ENCODE peak calls at places on chromosomes 3 and 15, in seven cellular contexts. One of them, this sample, is unnamed.

GRCh38 chr3:119098620-119099222 is 47.2 kb upstream of the TEX55 start:
- DNase-seq in suprapubic skin: no peak
- DNase-seq in breast epithelium: no peak
- DNase-seq in thyroid gland: no peak
- DNase-seq in body of pancreas: peak; percentile 25
- DNase-seq in stomach: no peak
- DNase-seq in endothelial cell of umbilical vein: peak; percentile 40
- DNase-seq in this sample: no peak

GRCh38 chr15:78638658-78639314 is 2.2 kb downstream of the CHRNB4 start:
- DNase-seq in stomach: peak; percentile 46
- DNase-seq in thyroid gland: peak; percentile 56
- DNase-seq in breast epithelium: no peak
- DNase-seq in endothelial cell of umbilical vein: peak; percentile 35
- DNase-seq in suprapubic skin: no peak
- DNase-seq in body of pancreas: peak; percentile 63
- DNase-seq in this sample: peak; percentile 16

GRCh38 chr3:88628901-88629300 is 478.5 kb upstream of the EPHA3 start:
- DNase-seq in thyroid gland: peak; percentile 63
- DNase-seq in body of pancreas: no peak
- DNase-seq in endothelial cell of umbilical vein: no peak
- DNase-seq in stomach: no peak
- DNase-seq in breast epithelium: no peak
- DNase-seq in suprapubic skin: no peak
- DNase-seq in this sample: no peak

GRCh38 chr3:123595396-123595795 is 10.5 kb upstream of the HACD2 start:
- DNase-seq in thyroid gland: no peak
- DNase-seq in body of pancreas: no peak
- DNase-seq in suprapubic skin: no peak
- DNase-seq in endothelial cell of umbilical vein: peak; percentile 21
- DNase-seq in breast epithelium: no peak
- DNase-seq in stomach: no peak
- DNase-seq in this sample: no peak

GRCh38 chr15:80072285-80072684 is 12.8 kb downstream of the ZFAND6 start:
- DNase-seq in body of pancreas: peak; percentile 61
- DNase-seq in stomach: no peak
- DNase-seq in endothelial cell of umbilical vein: peak; percentile 95
- DNase-seq in breast epithelium: no peak
- DNase-seq in thyroid gland: no peak
- DNase-seq in suprapubic skin: no peak
- DNase-seq in this sample: peak; percentile 52

GRCh38 chr3:50971487-50971924 is 296.8 kb downstream of the DOCK3 start:
- DNase-seq in thyroid gland: peak; percentile 26
- DNase-seq in body of pancreas: peak; percentile 58
- DNase-seq in stomach: peak; percentile 51
- DNase-seq in breast epithelium: no peak
- DNase-seq in suprapubic skin: no peak
- DNase-seq in endothelial cell of umbilical vein: peak; percentile 45
- DNase-seq in this sample: peak; percentile 49

GRCh38 chr3:123445702-123446101 is 3.2 kb downstream of the ADCY5 start:
- DNase-seq in breast epithelium: no peak
- DNase-seq in thyroid gland: no peak
- DNase-seq in endothelial cell of umbilical vein: no peak
- DNase-seq in body of pancreas: no peak
- DNase-seq in stomach: no peak
- DNase-seq in suprapubic skin: no peak
- DNase-seq in this sample: no peak

GRCh38 chr3:125322166-125322565 is 53.0 kb downstream of the ZNF148 start:
- DNase-seq in endothelial cell of umbilical vein: no peak
- DNase-seq in breast epithelium: no peak
- DNase-seq in body of pancreas: no peak
- DNase-seq in stomach: no peak
- DNase-seq in thyroid gland: no peak
- DNase-seq in suprapubic skin: no peak
- DNase-seq in this sample: peak; percentile 6

GRCh38 chr3:43288850-43289249 is 2.5 kb downstream of the SNRK start:
- DNase-seq in body of pancreas: no peak
- DNase-seq in thyroid gland: no peak
- DNase-seq in suprapubic skin: no peak
- DNase-seq in stomach: no peak
- DNase-seq in endothelial cell of umbilical vein: no peak
- DNase-seq in breast epithelium: no peak
- DNase-seq in this sample: no peak

GRCh38 chr3:43288366-43288765 is 2.0 kb downstream of the SNRK start:
- DNase-seq in suprapubic skin: no peak
- DNase-seq in endothelial cell of umbilical vein: peak; percentile 42
- DNase-seq in breast epithelium: no peak
- DNase-seq in thyroid gland: no peak
- DNase-seq in stomach: no peak
- DNase-seq in body of pancreas: no peak
- DNase-seq in this sample: no peak

GRCh38 chr3:43286115-43286885 is at the start of gene SNRK:
- DNase-seq in breast epithelium: peak; percentile 75
- DNase-seq in body of pancreas: peak; percentile 87
- DNase-seq in endothelial cell of umbilical vein: peak; percentile 99
- DNase-seq in stomach: peak; percentile 94
- DNase-seq in thyroid gland: peak; percentile 83
- DNase-seq in suprapubic skin: peak; percentile 87
- DNase-seq in this sample: peak; percentile 90

GRCh38 chr3:43286886-43287301 is 554 bp downstream of the SNRK start:
- DNase-seq in endothelial cell of umbilical vein: no peak
- DNase-seq in body of pancreas: no peak
- DNase-seq in thyroid gland: no peak
- DNase-seq in stomach: no peak
- DNase-seq in breast epithelium: no peak
- DNase-seq in suprapubic skin: no peak
- DNase-seq in this sample: no peak

DNA sequence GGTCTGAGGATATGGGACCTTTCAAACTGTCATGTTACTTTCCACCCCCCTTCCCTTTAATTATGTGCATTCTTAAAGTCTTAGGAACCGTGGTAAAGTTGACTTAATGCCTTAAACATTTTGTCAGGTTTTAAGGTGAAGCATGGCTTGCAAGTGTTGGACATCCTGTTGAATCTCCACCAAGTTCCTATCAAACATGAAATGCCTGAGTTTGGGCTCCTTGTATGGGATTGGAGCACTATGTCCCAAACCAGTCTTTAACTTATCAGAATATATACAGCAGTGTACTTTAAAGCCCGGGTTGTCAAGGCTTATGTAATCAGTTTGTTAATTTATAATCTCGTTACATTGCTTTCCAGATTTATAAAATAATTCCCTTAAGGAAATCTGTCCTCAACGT is 1.2 kb downstream of the SNRK start:
- DNase-seq in thyroid gland: no peak
- DNase-seq in suprapubic skin: no peak
- DNase-seq in endothelial cell of umbilical vein: peak; percentile 33
- DNase-seq in stomach: no peak
- DNase-seq in body of pancreas: no peak
- DNase-seq in breast epithelium: no peak
- DNase-seq in this sample: no peak
- H3K27ac ChIP-seq in thyroid gland: peak overlapping the region; percentile 72
- H3K27ac ChIP-seq in suprapubic skin: peak overlapping the region; percentile 98
- H3K27ac ChIP-seq in endothelial cell of umbilical vein: peak overlapping the region; percentile 100
- H3K27ac ChIP-seq in stomach: peak overlapping the region; percentile 84
- H3K27ac ChIP-seq in body of pancreas: peak overlapping the region; percentile 95
- H3K27ac ChIP-seq in breast epithelium: peak overlapping the region; percentile 93
- H3K27ac ChIP-seq in this sample: peak overlapping the region; percentile 88

DNA sequence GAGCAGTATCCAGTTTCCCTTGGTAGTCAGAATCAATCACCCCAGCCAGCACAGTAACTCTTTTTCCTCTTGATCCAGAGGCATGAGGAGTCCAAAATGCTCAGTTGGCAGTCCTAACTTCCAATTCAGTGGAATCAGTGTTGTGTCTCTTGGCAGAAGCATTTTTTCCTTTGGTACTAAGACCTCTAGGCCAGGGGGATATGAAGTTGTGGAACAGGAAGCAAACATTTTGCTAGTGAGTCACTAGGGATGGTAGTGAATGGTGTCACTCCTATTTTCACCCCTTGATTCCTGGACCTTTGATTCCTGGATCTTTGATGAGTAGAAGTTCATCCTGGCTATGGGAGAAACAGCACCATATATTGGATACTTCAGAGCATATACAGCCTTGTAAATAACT is 70.5 kb upstream of the ALDH1A3 start:
- DNase-seq in body of pancreas: no peak
- DNase-seq in stomach: no peak
- DNase-seq in endothelial cell of umbilical vein: peak; percentile 6
- DNase-seq in thyroid gland: no peak
- DNase-seq in breast epithelium: no peak
- DNase-seq in suprapubic skin: no peak
- DNase-seq in this sample: no peak
- H3K36me3 ChIP-seq in body of pancreas: no peaks in the 10 kb centered on the region
- H3K36me3 ChIP-seq in stomach: no peaks in the 10 kb centered on the region
- H3K36me3 ChIP-seq in endothelial cell of umbilical vein: no peaks in the 10 kb centered on the region
- H3K36me3 ChIP-seq in thyroid gland: no peaks in the 10 kb centered on the region
- H3K36me3 ChIP-seq in breast epithelium: no peaks in the 10 kb centered on the region
- H3K36me3 ChIP-seq in suprapubic skin: no peaks in the 10 kb centered on the region
- H3K36me3 ChIP-seq in this sample: no peaks in the 10 kb centered on the region

GRCh38 chr15:55168350-55168974 is 28.3 kb downstream of the RSL24D1 start:
- DNase-seq in endothelial cell of umbilical vein: peak; percentile 77
- DNase-seq in body of pancreas: peak; percentile 51
- DNase-seq in thyroid gland: peak; percentile 42
- DNase-seq in stomach: peak; percentile 48
- DNase-seq in suprapubic skin: no peak
- DNase-seq in breast epithelium: no peak
- DNase-seq in this sample: peak; percentile 31
- TF ChIP-seq POLR2A in endothelial cell of umbilical vein: no peak
- TF ChIP-seq POLR2A in body of pancreas: no peak
- TF ChIP-seq POLR2A in thyroid gland: no peak
- TF ChIP-seq POLR2A in stomach: no peak
- TF ChIP-seq POLR2A in suprapubic skin: no peak
- TF ChIP-seq POLR2A in breast epithelium: no peak
- TF ChIP-seq POLR2A in this sample: no peak

GRCh38 chr3:39752751-39753150 is 56.7 kb upstream of the MYRIP start:
- DNase-seq in body of pancreas: no peak
- DNase-seq in breast epithelium: no peak
- DNase-seq in stomach: no peak
- DNase-seq in suprapubic skin: no peak
- DNase-seq in thyroid gland: no peak
- DNase-seq in endothelial cell of umbilical vein: peak; percentile 38
- DNase-seq in this sample: no peak

GRCh38 chr3:39744746-39745145 is 64.7 kb upstream of the MYRIP start:
- DNase-seq in body of pancreas: no peak
- DNase-seq in endothelial cell of umbilical vein: no peak
- DNase-seq in stomach: no peak
- DNase-seq in suprapubic skin: no peak
- DNase-seq in breast epithelium: no peak
- DNase-seq in thyroid gland: no peak
- DNase-seq in this sample: no peak

GRCh38 chr3:39752019-39752637 is 57.3 kb upstream of the MYRIP start:
- DNase-seq in breast epithelium: no peak
- DNase-seq in body of pancreas: peak; percentile 13
- DNase-seq in endothelial cell of umbilical vein: peak; percentile 44
- DNase-seq in suprapubic skin: no peak
- DNase-seq in thyroid gland: peak; percentile 4
- DNase-seq in stomach: no peak
- DNase-seq in this sample: no peak

GRCh38 chr3:39750677-39751076 is 58.7 kb upstream of the MYRIP start:
- DNase-seq in breast epithelium: no peak
- DNase-seq in suprapubic skin: no peak
- DNase-seq in thyroid gland: peak; percentile 15
- DNase-seq in endothelial cell of umbilical vein: peak; percentile 30
- DNase-seq in stomach: no peak
- DNase-seq in body of pancreas: no peak
- DNase-seq in this sample: no peak

DNA sequence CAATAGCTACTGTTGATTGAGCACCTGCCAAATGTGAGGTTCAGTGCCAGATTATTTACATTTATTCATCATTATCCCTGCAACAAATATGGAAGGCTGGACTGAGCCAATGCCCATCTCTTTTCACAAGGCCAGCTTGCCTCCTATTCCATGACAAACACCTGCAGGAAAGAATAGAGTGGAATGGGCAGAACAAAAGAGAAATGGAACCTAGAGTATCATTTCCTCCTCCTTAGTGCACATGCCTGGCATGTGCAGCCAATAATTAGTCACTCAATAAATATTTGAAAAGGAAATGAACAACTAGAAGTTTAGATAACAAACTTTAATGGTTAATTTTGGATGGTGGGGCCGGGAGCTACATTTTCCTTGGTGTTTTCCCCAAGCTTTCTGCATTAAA is 61.4 kb upstream of the MYRIP start:
- DNase-seq in suprapubic skin: no peak
- DNase-seq in breast epithelium: no peak
- DNase-seq in stomach: no peak
- DNase-seq in body of pancreas: no peak
- DNase-seq in endothelial cell of umbilical vein: peak; percentile 78
- DNase-seq in thyroid gland: no peak
- DNase-seq in this sample: no peak
- H3K27ac ChIP-seq in suprapubic skin: no peak overlapping the region
- H3K27ac ChIP-seq in breast epithelium: no peak overlapping the region
- H3K27ac ChIP-seq in stomach: no peak overlapping the region
- H3K27ac ChIP-seq in body of pancreas: no peak overlapping the region
- H3K27ac ChIP-seq in endothelial cell of umbilical vein: peak overlapping the region; percentile 87
- H3K27ac ChIP-seq in thyroid gland: no peak overlapping the region
- H3K27ac ChIP-seq in this sample: no peak overlapping the region

GRCh38 chr3:12584091-12584490 is 27.2 kb downstream of the MKRN2 start:
- DNase-seq in body of pancreas: no peak
- DNase-seq in breast epithelium: no peak
- DNase-seq in endothelial cell of umbilical vein: no peak
- DNase-seq in thyroid gland: no peak
- DNase-seq in suprapubic skin: no peak
- DNase-seq in stomach: no peak
- DNase-seq in this sample: no peak
- H3K36me3 ChIP-seq in body of pancreas: peaks cover 41% of the 10 kb centered on the region
- H3K36me3 ChIP-seq in breast epithelium: peaks cover 47% of the 10 kb centered on the region
- H3K36me3 ChIP-seq in endothelial cell of umbilical vein: peaks cover 40% of the 10 kb centered on the region
- H3K36me3 ChIP-seq in thyroid gland: peaks cover 56% of the 10 kb centered on the region
- H3K36me3 ChIP-seq in suprapubic skin: peaks cover 93% of the 10 kb centered on the region
- H3K36me3 ChIP-seq in stomach: peaks cover 100% of the 10 kb centered on the region
- H3K36me3 ChIP-seq in this sample: peaks cover 23% of the 10 kb centered on the region